ENCODE peak calls at places on chromosomes 4 and X, in five cellular contexts. O, A, W, S and K are unnamed samples.

GRCh38 chr4:86106475-86106874 is 253.4 kb downstream of the MAPK10 start:
- DNase-seq in O (no peak), A (no peak), W (no peak), S (no peak), K (no peak)

GRCh38 chr4:142452132-142452855 is 393.8 kb downstream of the INPP4B start:
- DNase-seq in O (no peak), A (no peak), W (no peak), S (no peak), K (no peak)

GRCh38 chr4:10733016-10733415 is 48.4 kb upstream of the CLNK start:
- DNase-seq in O (no peak), A (no peak), W (no peak), S (no peak), K (no peak)

GRCh38 chr4:182978152-182978827 is 61.1 kb upstream of the DCTD start:
- DNase-seq in O (no peak), A (no peak), W (peak), S (no peak), K (no peak)

GRCh38 chr4:156976147-156976546 is 4.5 kb upstream of the PDGFC start:
- DNase-seq in O (no peak), A (no peak), W (no peak), S (no peak), K (no peak)

GRCh38 chrX:20320461-20321159 is 53.9 kb upstream of the RPS6KA3 start:
- DNase-seq in O (no peak), A (no peak), W (peak), S (no peak), K (no peak)

GRCh38 chr4:80713409-80713808 is 317.1 kb upstream of the BMP3 start:
- DNase-seq in O (peak), A (no peak), W (no peak), S (no peak), K (no peak)

GRCh38 chr4:26342328-26343040 is 21.7 kb downstream of the RBPJ start:
- DNase-seq in O (no peak), A (no peak), W (no peak), S (no peak), K (no peak)

GRCh38 chr4:13173974-13174373 is 310.2 kb downstream of the RAB28 start:
- DNase-seq in O (peak), A (peak), W (no peak), S (peak), K (peak)

GRCh38 chr4:120926358-120927025 is 4.0 kb upstream of the PRDM5 start:
- DNase-seq in O (no peak), A (no peak), W (no peak), S (no peak), K (no peak)

GRCh38 chr4:48340276-48340904 is 939 bp upstream of the SLAIN2 start:
- DNase-seq in O (no peak), A (no peak), W (peak), S (no peak), K (no peak)

GRCh38 chrX:116413273-116413672 is 23.1 kb upstream of the SLC6A14 start:
- DNase-seq in O (no peak), A (no peak), W (no peak), S (no peak), K (no peak)

GRCh38 chr4:40307627-40308497 is 27.3 kb upstream of the CHRNA9 start:
- DNase-seq in O (peak), A (no peak), W (peak), S (no peak), K (peak)

GRCh38 chrX:9390121-9390520 is 74.7 kb upstream of the TBL1X start:
- DNase-seq in O (no peak), A (no peak), W (no peak), S (no peak), K (no peak)

GRCh38 chrX:69546978-69547377 is 42.9 kb downstream of the NALF2 start:
- DNase-seq in O (no peak), A (no peak), W (no peak), S (no peak), K (no peak)

GRCh38 chr4:118398226-118399090 is 45.7 kb upstream of the PRSS12 start:
- DNase-seq in O (no peak), A (no peak), W (no peak), S (no peak), K (no peak)

GRCh38 chrX:151634937-151635336 is 60.3 kb upstream of the PRRG3 start:
- DNase-seq in O (no peak), A (no peak), W (no peak), S (no peak), K (no peak)

GRCh38 chr4:180057891-180058643 is 2185.1 kb upstream of the TENM3 start:
- DNase-seq in O (no peak), A (no peak), W (no peak), S (no peak), K (no peak)

GRCh38 chrX:23811135-23811781 is 28.3 kb downstream of the SAT1 start:
- DNase-seq in O (no peak), A (no peak), W (no peak), S (no peak), K (no peak)

GRCh38 chr4:120918788-120919187 is 3.7 kb downstream of the PRDM5 start:
- DNase-seq in O (peak), A (no peak), W (no peak), S (no peak), K (peak)

GRCh38 chr4:86855572-86855971 is 6.4 kb upstream of the SLC10A6 start:
- DNase-seq in O (no peak), A (no peak), W (no peak), S (no peak), K (no peak)

GRCh38 chr4:8819421-8820177 is 52.0 kb downstream of the HMX1 start:
- DNase-seq in O (peak), A (peak), W (no peak), S (peak), K (no peak)

GRCh38 chr4:7850489-7850888 is 89.2 kb downstream of the AFAP1 start:
- DNase-seq in O (peak), A (no peak), W (no peak), S (no peak), K (no peak)

GRCh38 chrX:43734444-43734843 is 78.3 kb downstream of the MAOA start:
- DNase-seq in O (no peak), A (no peak), W (no peak), S (no peak), K (no peak)

GRCh38 chr4:139171878-139172691 is 4.9 kb downstream of the ELF2 start:
- DNase-seq in O (no peak), A (no peak), W (no peak), S (no peak), K (no peak)

GRCh38 chr4:126306152-126306869 is 991.6 kb downstream of the FAT4 start:
- DNase-seq in O (peak), A (no peak), W (no peak), S (peak), K (no peak)

GRCh38 chr4:176587920-176588319 is 204.8 kb downstream of the VEGFC start:
- DNase-seq in O (no peak), A (no peak), W (no peak), S (no peak), K (no peak)

GRCh38 chrX:41167888-41168287 is 82.6 kb downstream of the USP9X start:
- DNase-seq in O (no peak), A (no peak), W (no peak), S (no peak), K (no peak)

GRCh38 chrX:19889582-19890342 is 2.4 kb upstream of the SH3KBP1 start:
- DNase-seq in O (no peak), A (no peak), W (no peak), S (no peak), K (no peak)

GRCh38 chrX:23938690-23939089 is 30.9 kb downstream of the CXorf58 start:
- DNase-seq in O (no peak), A (no peak), W (no peak), S (no peak), K (no peak)

GRCh38 chr4:88600129-88600849 is 8.0 kb downstream of the HERC3 start:
- DNase-seq in O (no peak), A (no peak), W (no peak), S (no peak), K (no peak)

GRCh38 chr4:10095296-10095991 is 21.2 kb downstream of the WDR1 start:
- DNase-seq in O (no peak), A (no peak), W (no peak), S (no peak), K (no peak)

GRCh38 chrX:14497184-14497666 is 32.1 kb upstream of the GLRA2 start:
- DNase-seq in O (no peak), A (no peak), W (no peak), S (no peak), K (no peak)

DNA sequence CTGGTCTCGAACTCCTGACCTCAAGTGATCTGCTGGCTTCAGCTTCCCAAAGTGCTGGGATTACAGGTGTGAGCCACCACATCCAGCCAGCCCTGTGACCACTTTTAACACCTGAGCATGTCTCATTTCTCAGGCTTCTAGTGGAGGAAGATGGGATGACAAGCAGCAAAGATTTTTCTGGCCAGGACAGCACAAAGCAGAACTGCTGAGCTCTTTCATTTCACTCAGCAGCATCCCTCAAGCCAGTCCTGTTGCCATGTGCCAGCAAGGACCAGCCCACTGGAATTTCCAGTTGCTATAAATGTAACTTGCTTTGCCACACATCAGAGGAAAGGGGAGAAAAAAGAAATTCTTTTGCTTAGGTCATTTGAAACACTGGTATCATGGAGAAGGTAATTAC is 75.9 kb downstream of the SLC9A7 start:
- DNase-seq in O (no peak), A (no peak), W (peak), S (no peak), K (no peak)
- TF ChIP-seq CTCF in O (no peak), A (no peak), W (peak), S (no peak), K (no peak)

GRCh38 chr4:2793920-2794706 is 1.2 kb downstream of the SH3BP2 start:
- DNase-seq in O (peak), A (peak), W (no peak), S (peak), K (peak)
- H3K4me3 ChIP-seq in O (peak), A (peak), W (no peak), S (peak), K (peak)

DNA sequence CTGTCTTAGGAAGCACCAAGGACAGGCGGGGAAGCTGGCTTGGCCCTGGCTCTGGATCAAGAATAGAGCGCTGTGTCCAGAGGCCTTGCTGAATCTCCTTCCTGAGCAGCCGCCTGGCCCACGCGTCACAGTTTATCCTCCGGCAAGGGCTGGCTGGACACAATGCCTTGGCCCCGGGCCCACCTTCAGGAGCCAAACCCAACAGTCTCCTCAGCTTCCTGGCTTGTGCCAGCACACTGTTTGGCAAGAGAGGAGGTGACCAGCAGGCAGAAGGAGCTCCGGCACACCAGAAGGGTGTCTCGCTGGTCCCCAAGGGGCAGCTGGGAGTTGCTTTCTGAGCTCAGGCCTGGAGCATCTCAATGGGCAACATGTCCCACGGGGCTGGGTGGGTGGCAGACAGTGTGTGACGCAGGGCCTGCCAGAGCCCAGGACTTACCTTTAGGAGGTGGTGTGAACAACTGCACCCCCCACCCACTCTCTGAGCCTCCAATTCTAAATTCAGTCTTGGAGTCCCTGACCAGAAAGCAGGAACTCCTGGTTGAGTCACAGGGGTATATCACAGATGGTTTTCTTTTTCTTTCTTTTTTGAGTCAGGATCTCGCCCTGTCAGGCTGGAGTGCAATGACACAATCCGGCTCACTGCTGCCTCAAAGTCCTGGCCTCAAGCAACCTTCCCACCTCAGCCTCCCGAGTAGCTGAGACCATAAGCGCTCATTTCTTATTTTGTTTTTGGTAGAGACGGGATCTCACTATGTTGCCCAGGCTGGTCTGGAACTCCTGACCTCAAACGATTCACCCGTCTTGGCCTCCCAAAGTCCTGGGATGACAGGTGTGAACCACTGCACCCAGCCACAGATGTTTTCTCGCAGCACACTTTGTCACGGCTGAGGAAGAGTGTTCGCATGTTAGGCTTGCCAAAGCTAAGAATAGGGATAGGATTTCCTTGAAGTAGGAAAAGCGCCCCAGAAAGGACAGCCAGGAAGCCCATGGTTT is 361.2 kb downstream of the BCOR start:
- DNase-seq in O (peak), A (peak), W (no peak), S (peak), K (peak)
- H3K27ac ChIP-seq in O (peak), A (no peak), W (no peak), S (peak), K (peak)

GRCh38 chrX:31445542-31445941 is 373.7 kb upstream of the FTHL17 start:
- DNase-seq in O (no peak), A (no peak), W (no peak), S (no peak), K (no peak)
- TF ChIP-seq CTCF in O (no peak), A (no peak), W (no peak), S (no peak), K (no peak)

DNA sequence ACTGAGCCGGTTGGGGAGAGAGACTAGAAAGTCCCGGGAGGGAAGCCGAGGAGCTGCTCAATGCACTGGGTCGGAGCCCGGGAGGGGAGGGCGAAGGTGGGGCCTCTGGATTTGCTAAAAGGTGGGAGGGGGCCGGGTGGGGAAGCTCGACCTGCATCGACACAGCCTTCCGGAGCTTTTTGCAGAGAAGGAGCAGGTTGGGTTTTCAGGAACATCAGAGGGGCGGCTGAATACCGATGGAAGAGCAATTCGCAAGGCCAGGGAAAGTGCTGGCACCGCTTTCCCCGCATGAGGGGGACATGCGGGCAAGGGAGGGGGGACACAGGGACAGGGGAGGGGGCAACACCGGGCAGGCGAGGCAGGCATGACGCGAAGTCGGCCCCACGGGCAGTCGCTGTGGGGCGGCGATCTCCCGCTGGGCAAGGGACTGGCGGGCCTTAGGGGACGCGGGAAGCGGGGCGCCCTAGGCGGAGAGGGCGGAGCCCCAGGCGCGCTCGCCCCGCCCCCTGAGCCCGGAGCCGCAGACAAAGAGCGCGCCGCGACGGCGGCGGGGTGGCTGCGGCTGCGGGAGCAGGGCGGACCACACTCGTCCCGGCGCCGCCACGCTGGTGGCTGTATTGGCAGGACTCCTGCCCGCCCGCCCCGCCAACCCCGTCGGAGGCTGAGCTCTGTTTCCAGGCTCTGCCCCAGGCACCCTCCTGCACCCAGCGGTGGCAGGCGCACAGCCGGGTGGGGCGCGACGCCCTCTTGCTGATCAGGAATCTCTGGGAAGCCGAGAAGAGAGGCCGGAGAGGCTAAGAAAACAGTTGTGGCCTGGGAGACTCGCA is 11.6 kb downstream of the PDZD4 start:
- DNase-seq in O (no peak), A (no peak), W (no peak), S (no peak), K (peak)
- H3K4me3 ChIP-seq in O (peak), A (peak), W (no peak), S (peak), K (peak)

DNA sequence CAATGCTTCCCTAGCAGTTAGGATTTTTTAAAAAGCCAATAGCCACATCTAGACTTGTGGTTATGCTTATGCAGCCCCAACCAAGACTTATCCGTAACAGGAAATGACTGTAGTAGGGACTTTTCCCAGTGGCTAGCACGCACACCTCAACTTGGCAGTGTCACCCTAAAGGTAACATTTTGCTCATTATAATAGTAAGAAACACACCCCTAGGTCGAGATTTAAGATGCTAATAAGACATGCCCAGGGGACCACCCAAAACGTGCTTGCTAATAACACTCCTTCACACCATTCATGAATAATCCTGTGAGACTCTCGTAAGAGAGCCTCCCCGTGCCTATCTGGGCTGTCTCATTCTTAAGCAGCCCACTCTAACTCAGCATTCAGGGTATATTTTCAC is 195.3 kb downstream of the CHIC1 start:
- DNase-seq in O (no peak), A (no peak), W (no peak), S (no peak), K (no peak)
- H3K27ac ChIP-seq in O (no peak), A (no peak), W (no peak), S (no peak), K (no peak)

DNA sequence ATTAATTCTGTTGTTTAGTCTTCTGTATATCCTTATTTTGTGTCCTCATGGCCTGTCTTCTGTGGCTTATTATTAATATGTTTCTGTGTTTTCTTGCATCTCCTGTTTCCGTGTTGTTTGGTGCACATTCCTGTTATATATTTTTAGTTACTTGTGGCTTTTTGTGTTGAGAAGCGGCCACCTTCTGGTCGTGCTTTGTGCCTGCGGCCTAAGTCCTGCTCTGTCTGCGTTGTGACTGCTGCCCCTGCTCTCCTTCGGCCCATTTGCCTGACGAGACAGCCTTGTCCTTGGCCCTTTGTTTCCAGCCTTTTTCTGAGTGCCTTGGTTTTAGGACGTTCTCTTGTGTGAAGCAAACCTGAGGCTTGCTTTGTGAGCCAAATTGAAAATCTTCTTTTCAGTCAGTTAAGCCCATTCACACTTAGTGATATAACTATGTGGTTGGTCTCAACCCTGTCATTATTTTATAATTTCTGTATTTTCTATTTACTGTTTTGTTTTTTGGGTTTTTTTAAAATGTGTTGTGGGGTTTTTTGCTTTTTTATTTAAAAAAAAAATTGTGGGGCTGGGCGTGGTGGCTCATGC is 43.8 kb downstream of the TNIP2 start:
- DNase-seq in O (peak), A (no peak), W (peak), S (peak), K (no peak)
- TF ChIP-seq CTCF in O (no peak), A (no peak), W (peak), S (no peak), K (peak)

GRCh38 chr4:1874207-1874606 is 3.0 kb downstream of the NSD2 start:
- DNase-seq in O (no peak), A (no peak), W (no peak), S (no peak), K (no peak)
- H3K4me3 ChIP-seq in O (no peak), A (no peak), W (peak), S (no peak), K (no peak)